ENCODE peak calls at places on chromosomes 3 and 15, in ten cellular contexts. O is AG04450, F is mammary epithelial cell, J is neural progenitor cell, K is IMR-90, M is breast epithelium, E is transverse colon, I is uterus, C is HCT116, W is A549. H is an unnamed sample.

GRCh38 chr3:149042766-149043386 is 43.5 kb downstream of the HLTF start:
- DNase-seq in O (no peak), F (peak; percentile 69), J (no peak), K (peak; percentile 72), M (no peak), E (no peak), I (no peak), C (no peak), W (no peak), H (no peak)

GRCh38 chr15:68542771-68543544 is 35.8 kb upstream of the CORO2B start:
- DNase-seq in O (peak; percentile 80), F (peak; percentile 27), J (no peak), K (peak; percentile 96), M (peak; percentile 45), E (no peak), I (peak; percentile 75), C (no peak), W (peak; percentile 82), H (no peak)

GRCh38 chr15:72280751-72281150 is 8.4 kb upstream of the PARP6 start:
- DNase-seq in O (no peak), F (no peak), J (no peak), K (no peak), M (no peak), E (no peak), I (no peak), C (no peak), W (no peak), H (no peak)

GRCh38 chr3:111717601-111718000 is 122.5 kb upstream of the ZBED2 start:
- DNase-seq in O (peak; percentile 72), F (peak; percentile 88), J (peak; percentile 80), K (peak; percentile 84), M (peak; percentile 75), E (peak; percentile 75), I (peak; percentile 72), C (peak; percentile 81), W (peak; percentile 76), H (peak; percentile 71)

GRCh38 chr15:52804526-52805081 is 14.5 kb upstream of the ONECUT1 start:
- DNase-seq in O (no peak), F (no peak), J (peak; percentile 57), K (no peak), M (no peak), E (no peak), I (no peak), C (no peak), W (no peak), H (no peak)

GRCh38 chr3:184183679-184184078 is 2.3 kb upstream of the ABCF3 start:
- DNase-seq in O (no peak), F (no peak), J (no peak), K (no peak), M (no peak), E (no peak), I (no peak), C (no peak), W (no peak), H (no peak)

GRCh38 chr3:51673802-51674654 is 3.0 kb downstream of the TEX264 start:
- DNase-seq in O (no peak), F (no peak), J (no peak), K (no peak), M (no peak), E (no peak), I (no peak), C (no peak), W (no peak), H (no peak)

GRCh38 chr3:126994661-126995161 is 11.8 kb downstream of the PLXNA1 start:
- DNase-seq in O (no peak), F (no peak), J (no peak), K (no peak), M (no peak), E (no peak), I (peak; percentile 36), C (no peak), W (no peak), H (no peak)

GRCh38 chr3:127817331-127817821 is 4.9 kb downstream of the MGLL start:
- DNase-seq in O (no peak), F (peak; percentile 93), J (no peak), K (peak; percentile 84), M (no peak), E (peak; percentile 67), I (no peak), C (peak; percentile 78), W (no peak), H (no peak)

GRCh38 chr3:119099785-119100184 is 46.2 kb upstream of the TEX55 start:
- DNase-seq in O (no peak), F (no peak), J (no peak), K (no peak), M (no peak), E (no peak), I (no peak), C (no peak), W (no peak), H (no peak)

GRCh38 chr3:24963762-24964625 is 464.1 kb upstream of the RARB start:
- DNase-seq in O (no peak), F (peak; percentile 9), J (peak; percentile 52), K (peak; percentile 17), M (no peak), E (no peak), I (no peak), C (peak; percentile 2), W (no peak), H (no peak)

GRCh38 chr3:24953060-24953771 is 458.6 kb upstream of the THRB start:
- DNase-seq in O (no peak), F (no peak), J (no peak), K (no peak), M (no peak), E (no peak), I (no peak), C (no peak), W (no peak), H (no peak)

GRCh38 chr3:24956613-24957012 is 462.0 kb upstream of the THRB start:
- DNase-seq in O (no peak), F (no peak), J (no peak), K (no peak), M (no peak), E (no peak), I (no peak), C (no peak), W (no peak), H (no peak)

GRCh38 chr3:24958910-24959447 is 464.3 kb upstream of the THRB start:
- DNase-seq in O (no peak), F (no peak), J (no peak), K (no peak), M (no peak), E (no peak), I (no peak), C (no peak), W (no peak), H (no peak)
- H3K4me3 ChIP-seq in O (no peak overlapping the region), F (no peak overlapping the region), J (no peak overlapping the region), K (no peak overlapping the region), M (no peak overlapping the region), E (no peak overlapping the region), I (no peak overlapping the region), C (no peak overlapping the region), W (no peak overlapping the region), H (no peak overlapping the region)

GRCh38 chr3:193945126-193945525 is 190.8 kb upstream of the HES1 start:
- DNase-seq in O (no peak), F (no peak), J (no peak), K (no peak), M (no peak), E (no peak), I (no peak), C (no peak), W (no peak), H (no peak)
- TF ChIP-seq CTCF in O (no peak), F (no peak), J (no peak), K (no peak), M (no peak), E (no peak), I (no peak), C (no peak), W (no peak), H (no peak)

GRCh38 chr3:187941135-187941847 is 196.0 kb upstream of the BCL6 start:
- DNase-seq in O (no peak), F (no peak), J (no peak), K (no peak), M (no peak), E (no peak), I (no peak), C (no peak), W (no peak), H (no peak)

GRCh38 chr3:187943677-187944390 is 198.6 kb upstream of the BCL6 start:
- DNase-seq in O (no peak), F (peak; percentile 23), J (peak; percentile 20), K (peak; percentile 39), M (no peak), E (no peak), I (no peak), C (no peak), W (peak; percentile 57), H (no peak)

GRCh38 chr3:187944391-187945179 is 199.3 kb upstream of the BCL6 start:
- DNase-seq in O (no peak), F (peak; percentile 16), J (no peak), K (no peak), M (no peak), E (no peak), I (no peak), C (no peak), W (no peak), H (no peak)

GRCh38 chr3:187941848-187942194 is 196.6 kb upstream of the BCL6 start:
- DNase-seq in O (no peak), F (no peak), J (no peak), K (no peak), M (no peak), E (no peak), I (no peak), C (no peak), W (no peak), H (no peak)

DNA sequence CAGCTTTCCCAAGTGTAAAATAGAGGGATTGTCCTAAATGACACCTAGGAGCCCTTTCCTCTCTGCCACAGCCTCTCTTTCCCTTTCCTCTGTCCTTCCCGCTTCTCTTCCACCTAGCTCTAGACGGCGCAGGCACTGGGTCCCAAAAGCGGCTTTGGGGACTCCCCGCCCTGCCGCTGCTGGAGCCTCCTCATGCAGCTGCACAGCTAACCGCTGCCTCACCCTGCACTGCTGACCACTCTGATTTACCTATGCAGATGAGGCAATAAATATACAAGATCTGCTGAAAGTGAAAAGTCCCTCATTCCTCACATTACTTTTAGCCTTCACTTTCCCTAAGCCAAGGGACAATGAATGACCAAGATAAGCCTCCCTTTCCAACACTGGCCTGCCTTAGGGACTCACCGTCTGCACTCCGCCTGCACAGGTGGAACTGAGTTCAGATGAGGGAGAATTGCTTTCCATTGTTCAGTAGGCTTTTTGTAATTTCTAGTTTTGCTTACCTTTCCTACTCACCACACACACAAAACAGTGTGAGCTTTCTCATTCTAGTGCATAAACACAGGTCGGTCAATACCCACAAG is 197.5 kb upstream of the BCL6 start:
- DNase-seq in O (no peak), F (no peak), J (no peak), K (no peak), M (no peak), E (no peak), I (no peak), C (no peak), W (no peak), H (no peak)
- H3K4me3 ChIP-seq in O (no peak overlapping the region), F (no peak overlapping the region), J (no peak overlapping the region), K (no peak overlapping the region), M (no peak overlapping the region), E (no peak overlapping the region), I (no peak overlapping the region), C (no peak overlapping the region), W (no peak overlapping the region), H (no peak overlapping the region)

DNA sequence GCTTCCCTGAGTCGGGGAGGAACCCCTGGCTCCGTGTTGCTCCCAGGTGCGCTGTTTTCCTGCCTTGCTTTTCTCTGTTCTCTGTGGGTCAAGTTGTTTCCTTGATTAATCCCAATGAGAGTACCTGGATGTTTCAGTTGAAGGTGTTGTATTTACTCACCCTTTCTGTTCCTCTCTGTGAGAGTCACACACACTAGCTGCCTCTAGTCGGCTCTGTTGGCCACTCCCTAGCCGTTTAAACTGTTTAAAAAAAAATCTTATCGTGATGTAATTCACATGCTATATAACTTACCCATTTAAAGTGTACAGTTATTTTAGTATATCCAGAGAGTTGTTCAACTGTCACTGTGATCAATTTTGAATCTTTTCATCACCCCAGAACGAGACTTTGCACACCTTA is 74.0 kb downstream of the AKAP13 start:
- DNase-seq in O (no peak), F (no peak), J (no peak), K (no peak), M (no peak), E (no peak), I (no peak), C (no peak), W (no peak), H (no peak)
- TF ChIP-seq CTCF in O (no peak), F (no peak), J (no peak), K (no peak), M (no peak), E (no peak), I (no peak), C (no peak), W (peak; percentile 19), H (no peak)